ENCODE peak calls at places on chromosomes 2 and 18, in nine cellular contexts. Y is upper lobe of right lung, W is AG04450, N is dorsolateral prefrontal cortex, C is A673, H is left ventricle myocardium inferior, Z is SJSA1, V is GM23248, F is A549. T is an unnamed sample.

GRCh38 chr2:224042191-224042696 is 3.2 kb upstream of the SERPINE2 start:
- DNase-seq in Y (no peak), W (no peak), N (no peak), C (peak; percentile 75), H (no peak), Z (no peak), V (no peak), F (no peak), T (no peak)

GRCh38 chr18:77073336-77074093 is 59.1 kb downstream of the MBP start:
- DNase-seq in Y (no peak), W (no peak), N (no peak), C (no peak), H (no peak), Z (no peak), V (no peak), F (no peak), T (no peak)

GRCh38 chr18:75257596-75257995 is 47.0 kb downstream of the TSHZ1 start:
- DNase-seq in Y (no peak), W (no peak), N (no peak), C (no peak), H (no peak), Z (no peak), V (peak; percentile 27), F (no peak), T (no peak)

GRCh38 chr2:24763843-24764242 is 29.3 kb downstream of the PTRHD1 start:
- DNase-seq in Y (no peak), W (no peak), N (no peak), C (no peak), H (no peak), Z (no peak), V (no peak), F (no peak), T (no peak)

GRCh38 chr2:173165443-173166234 is 90.0 kb downstream of the MAP3K20 start:
- DNase-seq in Y (no peak), W (no peak), N (no peak), C (no peak), H (no peak), Z (no peak), V (no peak), F (no peak), T (no peak)

GRCh38 chr2:66443977-66444855 is 9.3 kb downstream of the MEIS1 start:
- DNase-seq in Y (no peak), W (no peak), N (no peak), C (no peak), H (no peak), Z (no peak), V (peak; percentile 67), F (no peak), T (no peak)

GRCh38 chr2:113058411-113058994 is 495 bp upstream of the IL36RN start:
- DNase-seq in Y (no peak), W (no peak), N (no peak), C (no peak), H (no peak), Z (no peak), V (no peak), F (no peak), T (no peak)

GRCh38 chr2:217521820-217522219 is 481.0 kb downstream of the TNS1 start:
- DNase-seq in Y (no peak), W (no peak), N (no peak), C (no peak), H (no peak), Z (no peak), V (peak; percentile 23), F (no peak), T (no peak)

GRCh38 chr2:212841426-212841825 is 302.8 kb upstream of the ERBB4 start:
- DNase-seq in Y (no peak), W (no peak), N (no peak), C (no peak), H (no peak), Z (no peak), V (no peak), F (no peak), T (no peak)

GRCh38 chr18:2515908-2516625 is 55.2 kb downstream of the METTL4 start:
- DNase-seq in Y (no peak), W (peak; percentile 58), N (no peak), C (peak; percentile 67), H (no peak), Z (peak; percentile 92), V (peak; percentile 95), F (peak; percentile 77), T (no peak)

GRCh38 chr18:73842795-73843394 is 304.7 kb downstream of the FBXO15 start:
- DNase-seq in Y (no peak), W (peak; percentile 23), N (no peak), C (peak; percentile 61), H (no peak), Z (peak; percentile 15), V (peak; percentile 71), F (peak; percentile 40), T (no peak)

GRCh38 chr2:23135481-23136100 is 249.4 kb upstream of the KLHL29 start:
- DNase-seq in Y (no peak), W (no peak), N (peak; percentile 62), C (no peak), H (no peak), Z (no peak), V (peak; percentile 18), F (no peak), T (no peak)

GRCh38 chr2:37802899-37803379 is 122.1 kb upstream of the RMDN2 start:
- DNase-seq in Y (no peak), W (peak; percentile 94), N (no peak), C (no peak), H (no peak), Z (peak; percentile 94), V (peak; percentile 89), F (peak; percentile 90), T (no peak)

GRCh38 chr2:218859994-218860831 is 608 bp downstream of the WNT6 start:
- DNase-seq in Y (peak; percentile 57), W (no peak), N (peak; percentile 31), C (no peak), H (no peak), Z (no peak), V (no peak), F (no peak), T (peak; percentile 29)

DNA sequence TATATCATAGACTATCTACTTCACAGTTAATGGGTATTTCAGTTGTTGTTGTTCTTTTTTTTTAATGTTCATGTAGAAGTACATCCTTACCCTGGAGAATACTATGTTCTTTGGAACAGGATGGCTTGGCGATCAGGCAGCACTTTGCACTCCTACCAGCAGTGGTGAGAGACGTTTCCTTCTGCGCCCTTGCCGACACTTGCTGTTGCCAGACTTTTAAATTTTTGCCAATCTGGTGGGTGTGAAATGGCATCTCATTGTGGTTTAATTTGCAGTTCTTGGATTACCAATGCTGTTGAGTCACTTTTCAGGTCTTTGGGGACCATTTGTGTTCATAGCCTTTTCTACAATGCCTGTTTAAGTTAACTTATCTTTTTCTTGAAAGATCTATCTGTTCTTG is 197.3 kb downstream of the SH3RF3 start:
- DNase-seq in Y (no peak), W (no peak), N (no peak), C (no peak), H (no peak), Z (no peak), V (no peak), F (no peak), T (no peak)
- H3K27ac ChIP-seq in Y (no peak overlapping the region), W (no peak overlapping the region), N (no peak overlapping the region), C (no peak overlapping the region), H (peak overlapping the region; percentile 89), Z (no peak overlapping the region), V (no peak overlapping the region), F (no peak overlapping the region), T (no peak overlapping the region)

DNA sequence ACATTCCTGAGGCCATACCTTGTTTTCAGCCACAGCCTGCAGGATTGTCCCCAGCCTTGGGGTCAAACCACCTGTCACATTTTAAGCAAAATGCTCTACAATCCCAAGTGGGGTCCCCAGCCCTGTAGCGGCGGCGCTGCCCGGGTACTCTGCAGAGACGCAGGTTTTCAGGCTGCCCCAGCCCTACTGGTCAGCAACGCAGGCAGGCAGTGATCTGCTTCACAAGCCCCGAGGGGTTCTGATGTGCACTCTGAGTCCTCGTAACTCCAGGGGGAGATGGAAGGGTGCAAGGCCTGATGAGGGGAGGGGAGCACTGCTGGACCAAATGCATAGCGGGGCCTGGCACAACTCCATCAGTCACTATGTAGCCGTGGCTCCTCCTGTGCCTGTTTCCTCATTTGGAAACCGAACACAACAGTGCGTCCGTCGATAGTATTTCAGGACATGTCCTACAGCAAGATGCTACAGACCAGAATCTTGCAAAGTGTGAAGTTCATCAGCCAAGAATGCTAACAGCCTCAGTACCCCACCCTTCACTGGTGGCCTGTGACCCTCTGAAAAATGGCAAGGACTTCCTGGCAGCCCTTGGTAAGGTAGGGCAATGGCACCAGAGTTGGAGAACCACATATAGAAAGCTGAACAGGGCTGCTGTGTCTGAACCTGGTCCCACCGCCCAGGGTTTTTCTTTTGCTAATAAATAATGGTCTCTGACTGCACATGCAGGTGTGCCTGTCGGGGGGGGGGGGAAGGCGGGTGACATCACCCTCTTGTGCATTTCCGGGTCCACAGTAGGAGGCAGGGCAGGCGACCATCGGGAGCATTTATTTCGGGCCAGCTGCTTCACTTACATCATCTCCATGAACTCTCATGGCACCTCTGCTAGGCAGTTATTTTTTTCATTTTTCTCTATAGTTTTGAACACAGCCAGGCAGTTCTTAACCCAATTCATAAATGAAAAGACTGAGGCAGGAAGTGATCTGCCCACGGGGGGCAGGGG is 50.6 kb upstream of the TFCP2L1 start:
- DNase-seq in Y (no peak), W (no peak), N (no peak), C (peak; percentile 27), H (no peak), Z (no peak), V (no peak), F (no peak), T (no peak)
- H3K27ac ChIP-seq in Y (no peak overlapping the region), W (no peak overlapping the region), N (no peak overlapping the region), C (no peak overlapping the region), H (no peak overlapping the region), Z (no peak overlapping the region), V (no peak overlapping the region), F (no peak overlapping the region), T (no peak overlapping the region)

GRCh38 chr2:107418713-107419112 is 408.0 kb upstream of the RGPD4 start:
- DNase-seq in Y (no peak), W (no peak), N (no peak), C (no peak), H (no peak), Z (no peak), V (no peak), F (no peak), T (no peak)
- H3K27ac ChIP-seq in Y (no peak overlapping the region), W (no peak overlapping the region), N (no peak overlapping the region), C (no peak overlapping the region), H (peak overlapping the region; percentile 67), Z (no peak overlapping the region), V (no peak overlapping the region), F (no peak overlapping the region), T (no peak overlapping the region)

GRCh38 chr2:142867161-142867560 is 10.3 kb upstream of the KYNU start:
- DNase-seq in Y (no peak), W (no peak), N (no peak), C (no peak), H (no peak), Z (no peak), V (peak; percentile 24), F (peak; percentile 62), T (no peak)

GRCh38 chr2:142868281-142868762 is 9.1 kb upstream of the KYNU start:
- DNase-seq in Y (peak; percentile 84), W (no peak), N (no peak), C (no peak), H (peak; percentile 57), Z (peak; percentile 9), V (peak; percentile 75), F (peak; percentile 94), T (no peak)

GRCh38 chr2:142863485-142863921 is 14.0 kb upstream of the KYNU start:
- DNase-seq in Y (no peak), W (peak; percentile 80), N (no peak), C (no peak), H (no peak), Z (peak; percentile 80), V (peak; percentile 18), F (peak; percentile 86), T (no peak)

GRCh38 chr2:142866426-142866825 is 11.0 kb upstream of the KYNU start:
- DNase-seq in Y (no peak), W (no peak), N (no peak), C (no peak), H (no peak), Z (no peak), V (no peak), F (no peak), T (no peak)

GRCh38 chr2:142865924-142866323 is 11.5 kb upstream of the KYNU start:
- DNase-seq in Y (no peak), W (no peak), N (no peak), C (no peak), H (no peak), Z (no peak), V (peak; percentile 2), F (no peak), T (no peak)
- H3K27ac ChIP-seq in Y (peak overlapping the region; percentile 33), W (no peak overlapping the region), N (no peak overlapping the region), C (no peak overlapping the region), H (no peak overlapping the region), Z (no peak overlapping the region), V (no peak overlapping the region), F (peak overlapping the region; percentile 99), T (no peak overlapping the region)